ENCODE peak calls at places on chromosomes 7 and 10, in five cellular contexts. X is body of pancreas, J is lower lobe of right lung, I is left ventricle myocardium inferior, P is suprapubic skin. A is an unnamed sample.

GRCh38 chr10:116110736-116111135 is 162.3 kb downstream of the GFRA1 start:
- DNase-seq in X (no peak), J (no peak), I (no peak), P (no peak), A (no peak)

GRCh38 chr10:129382401-129382800 is 84.6 kb upstream of the MGMT start:
- DNase-seq in X (no peak), J (no peak), I (no peak), P (no peak), A (no peak)

GRCh38 chr7:81956520-81956919 is 186.7 kb upstream of the HGF start:
- DNase-seq in X (no peak), J (no peak), I (no peak), P (no peak), A (no peak)

GRCh38 chr7:2814682-2815522 is 29.2 kb downstream of the GNA12 start:
- DNase-seq in X (no peak), J (no peak), I (no peak), P (no peak), A (no peak)

GRCh38 chr10:73911553-73912004 is 647 bp downstream of the PLAU start:
- DNase-seq in X (no peak), J (no peak), I (no peak), P (peak; percentile 71), A (no peak)

GRCh38 chr7:158729646-158730382 is 25.2 kb upstream of the NCAPG2 start:
- DNase-seq in X (no peak), J (no peak), I (no peak), P (no peak), A (no peak)

GRCh38 chr7:140605337-140605736 is 35.3 kb downstream of the DENND2A start:
- DNase-seq in X (no peak), J (no peak), I (no peak), P (no peak), A (no peak)

GRCh38 chr7:4838626-4839334 is 23.1 kb downstream of the PAPOLB start:
- DNase-seq in X (peak; percentile 31), J (no peak), I (no peak), P (no peak), A (no peak)

GRCh38 chr10:50470345-50470744 is 153.4 kb downstream of the SGMS1 start:
- DNase-seq in X (no peak), J (no peak), I (no peak), P (no peak), A (no peak)

GRCh38 chr7:107168233-107169119 is at the start of gene HBP1:
- DNase-seq in X (peak; percentile 100), J (peak; percentile 98), I (peak; percentile 99), P (peak; percentile 100), A (peak; percentile 99)

GRCh38 chr7:107138696-107139420 is 29.9 kb upstream of the HBP1 start:
- DNase-seq in X (no peak), J (no peak), I (no peak), P (no peak), A (no peak)

GRCh38 chr7:132930881-132931280 is 151.0 kb downstream of the CHCHD3 start:
- DNase-seq in X (no peak), J (no peak), I (no peak), P (no peak), A (no peak)

GRCh38 chr7:37943905-37944736 is 23.7 kb downstream of the EPDR1 start:
- DNase-seq in X (no peak), J (no peak), I (no peak), P (no peak), A (no peak)

GRCh38 chr10:115950320-115950719 is 322.7 kb downstream of the GFRA1 start:
- DNase-seq in X (no peak), J (no peak), I (no peak), P (no peak), A (no peak)

GRCh38 chr7:118060692-118061091 is 123.3 kb upstream of the LSM8 start:
- DNase-seq in X (no peak), J (no peak), I (no peak), P (no peak), A (no peak)

GRCh38 chr7:14170872-14171271 is 181.4 kb upstream of the ETV1 start:
- DNase-seq in X (no peak), J (no peak), I (no peak), P (no peak), A (no peak)

GRCh38 chr7:149071641-149072437 is 18.7 kb downstream of the ZNF786 start:
- DNase-seq in X (no peak), J (no peak), I (peak; percentile 23), P (no peak), A (peak; percentile 31)

GRCh38 chr7:65269150-65269856 is 104.4 kb upstream of the ZNF92 start:
- DNase-seq in X (peak; percentile 62), J (peak; percentile 46), I (no peak), P (no peak), A (peak; percentile 63)

GRCh38 chr10:111756541-111757061 is 427.0 kb downstream of the GPAM start:
- DNase-seq in X (peak; percentile 57), J (peak; percentile 38), I (peak; percentile 15), P (no peak), A (peak; percentile 47)

GRCh38 chr10:49370326-49371100 is 25.4 kb downstream of the DRGX start:
- DNase-seq in X (no peak), J (no peak), I (no peak), P (no peak), A (no peak)

GRCh38 chr7:7207876-7208275 is 25.5 kb downstream of the C1GALT1 start:
- DNase-seq in X (no peak), J (no peak), I (no peak), P (no peak), A (no peak)

GRCh38 chr7:7208524-7208923 is 26.2 kb downstream of the C1GALT1 start:
- DNase-seq in X (no peak), J (no peak), I (no peak), P (no peak), A (no peak)

GRCh38 chr7:7212612-7213011 is 30.3 kb downstream of the C1GALT1 start:
- DNase-seq in X (no peak), J (no peak), I (no peak), P (no peak), A (no peak)

GRCh38 chr7:7209412-7210050 is 27.2 kb downstream of the C1GALT1 start:
- DNase-seq in X (no peak), J (no peak), I (no peak), P (no peak), A (no peak)

GRCh38 chr7:7210475-7211237 is 28.3 kb downstream of the C1GALT1 start:
- DNase-seq in X (no peak), J (no peak), I (no peak), P (no peak), A (no peak)
- H3K27ac ChIP-seq in X (no peak overlapping the region), J (no peak overlapping the region), I (no peak overlapping the region), P (no peak overlapping the region), A (no peak overlapping the region)

GRCh38 chr10:96832721-96833219 is 672 bp downstream of the LCOR start:
- DNase-seq in X (peak; percentile 88), J (peak; percentile 91), I (peak; percentile 88), P (peak; percentile 91), A (peak; percentile 96)
- H3K4me3 ChIP-seq in X (peak overlapping the region; percentile 67), J (peak overlapping the region; percentile 88), I (peak overlapping the region; percentile 95), P (peak overlapping the region; percentile 93), A (peak overlapping the region; percentile 96)

DNA sequence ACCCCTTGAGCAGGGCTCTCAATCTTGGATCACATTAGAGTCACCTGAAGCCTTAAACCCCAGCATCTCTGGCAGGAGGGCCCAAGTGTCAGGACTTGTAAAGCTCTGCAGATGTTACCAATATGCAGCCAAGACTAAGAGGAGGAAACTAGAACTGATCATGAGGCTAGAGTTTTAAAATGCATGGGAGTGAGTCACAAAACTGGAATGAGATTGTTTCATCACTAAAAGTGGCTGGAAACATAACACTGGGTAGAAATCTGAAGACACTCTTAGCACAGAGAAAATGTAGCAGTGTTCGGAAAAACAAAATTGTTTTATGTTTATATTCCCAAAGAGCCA is 63.3 kb upstream of the GHITM start:
- DNase-seq in X (no peak), J (no peak), I (no peak), P (no peak), A (peak; percentile 55)
- H3K4me1 ChIP-seq in X (no peaks in the 10 kb centered on the region), J (no peaks in the 10 kb centered on the region), I (no peaks in the 10 kb centered on the region), P (no peaks in the 10 kb centered on the region), A (no peaks in the 10 kb centered on the region)

DNA sequence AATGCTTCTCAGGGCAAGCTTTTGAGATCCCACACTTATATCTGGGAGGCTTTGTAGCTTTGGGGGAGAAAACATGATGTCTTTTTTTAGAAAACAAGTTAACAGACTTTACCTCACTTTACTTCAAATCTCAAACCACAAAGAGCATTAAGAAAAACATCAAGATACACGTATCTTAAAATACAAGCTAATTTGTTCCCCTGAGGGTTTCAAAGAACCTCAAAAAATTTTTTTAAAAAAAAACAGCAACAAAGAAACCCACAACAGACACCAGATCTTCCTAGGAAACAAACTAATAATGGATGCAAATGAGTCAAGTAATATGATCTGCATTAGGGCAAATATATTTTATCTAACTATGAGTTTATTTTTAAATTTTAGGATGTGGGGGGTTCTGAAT is 24.7 kb downstream of the FAM3C start:
- DNase-seq in X (no peak), J (no peak), I (no peak), P (no peak), A (no peak)
- H3K27ac ChIP-seq in X (no peak overlapping the region), J (no peak overlapping the region), I (no peak overlapping the region), P (no peak overlapping the region), A (no peak overlapping the region)